ENCODE peak calls at places on chromosomes 3 and 15, in ten cellular contexts. D is progenitor cell of endocrine pancreas; H is glutamatergic neuron; N is uterus; G is heart left ventricle; Z is IMR-90; R is testis; I is CD4-positive, alpha-beta T cell; K is tibial artery; E is AG04449. U is an unnamed sample.

GRCh38 chr3:38165722-38166387 is 518 bp downstream of the OXSR1 start:
- DNase-seq in K (peak), D (peak), N (peak), H (peak), E (no peak), I (no peak), Z (peak), G (peak), R (peak), U (no peak)

GRCh38 chr3:119858957-119859356 is 77.1 kb downstream of the NR1I2 start:
- DNase-seq in G (no peak), D (no peak), N (no peak), I (no peak), Z (no peak), H (no peak), R (no peak), E (no peak), K (no peak), U (no peak)

GRCh38 chr3:103968751-103969150 is 1398.0 kb upstream of the ALCAM start:
- DNase-seq in H (no peak), R (no peak), D (no peak), K (no peak), Z (no peak), N (no peak), G (no peak), E (no peak), I (no peak), U (no peak)

GRCh38 chr15:98758224-98758623 is 109.9 kb downstream of the IGF1R start:
- DNase-seq in G (no peak), R (no peak), Z (no peak), D (no peak), E (no peak), H (no peak), N (no peak), K (no peak), I (no peak), U (no peak)

GRCh38 chr15:74179101-74179841 is 5.8 kb downstream of the ISLR start:
- DNase-seq in I (no peak), N (peak), Z (peak), G (peak), K (peak), H (peak), E (peak), R (peak), D (no peak), U (no peak)

GRCh38 chr15:89112341-89112971 is 24.2 kb downstream of the ABHD2 start:
- DNase-seq in D (no peak), R (no peak), Z (peak), K (peak), N (no peak), I (no peak), E (no peak), H (no peak), G (peak), U (no peak)

GRCh38 chr15:56248276-56248675 is 4.6 kb upstream of the RFX7 start:
- DNase-seq in H (no peak), G (no peak), E (no peak), R (no peak), Z (no peak), D (no peak), K (no peak), I (no peak), N (no peak), U (no peak)

GRCh38 chr15:91118796-91119590 is 18.9 kb downstream of the SV2B start:
- DNase-seq in I (no peak), N (no peak), R (no peak), K (no peak), D (no peak), H (peak), G (no peak), Z (no peak), E (no peak), U (no peak)

GRCh38 chr3:104101736-104102135 is 1265.0 kb upstream of the ALCAM start:
- DNase-seq in H (no peak), N (no peak), D (no peak), R (no peak), K (no peak), I (no peak), Z (no peak), E (no peak), G (no peak), U (no peak)

GRCh38 chr15:66924889-66925288 is 140.5 kb upstream of the SMAD3 start:
- DNase-seq in E (no peak), R (no peak), G (no peak), D (no peak), I (no peak), H (no peak), N (no peak), K (no peak), Z (no peak), U (no peak)
- TF ChIP-seq CTCF in E (no peak), R (no peak), G (no peak), D (no peak), I (no peak), H (no peak), N (no peak), K (no peak), Z (no peak), U (no peak)

GRCh38 chr3:189512039-189512438 is 119.2 kb upstream of the TP63 start:
- DNase-seq in I (no peak), Z (no peak), D (no peak), E (no peak), N (no peak), G (no peak), R (no peak), K (no peak), H (no peak), U (no peak)
- TF ChIP-seq CTCF in I (no peak), Z (no peak), D (no peak), E (no peak), N (no peak), G (no peak), R (no peak), K (no peak), H (no peak), U (no peak)

GRCh38 chr3:29665688-29666087 is 384.8 kb downstream of the RBMS3 start:
- DNase-seq in G (no peak), E (no peak), R (no peak), I (no peak), D (no peak), H (no peak), Z (no peak), N (no peak), K (no peak), U (no peak)

GRCh38 chr3:29668233-29668632 is 387.4 kb downstream of the RBMS3 start:
- DNase-seq in N (no peak), K (no peak), R (no peak), G (no peak), D (no peak), Z (no peak), E (no peak), H (no peak), I (no peak), U (no peak)

GRCh38 chr3:29668728-29669127 is 387.9 kb downstream of the RBMS3 start:
- DNase-seq in D (no peak), N (no peak), G (no peak), K (no peak), H (no peak), E (no peak), R (no peak), Z (no peak), I (no peak), U (no peak)
- TF ChIP-seq CTCF in D (no peak), N (no peak), G (no peak), K (no peak), H (no peak), E (no peak), R (no peak), Z (no peak), I (no peak), U (no peak)

GRCh38 chr3:84318273-84318809 is 640.4 kb upstream of the CADM2 start:
- DNase-seq in H (no peak), N (no peak), Z (no peak), D (no peak), R (no peak), K (no peak), G (no peak), E (no peak), I (no peak), U (no peak)
- TF ChIP-seq CTCF in H (no peak), N (no peak), Z (no peak), D (no peak), R (no peak), K (no peak), G (no peak), E (no peak), I (no peak), U (no peak)

GRCh38 chr3:60659098-60659497 is 592.2 kb downstream of the FHIT start:
- DNase-seq in I (no peak), H (no peak), N (no peak), R (no peak), Z (no peak), K (no peak), G (no peak), D (no peak), E (no peak), U (no peak)
- TF ChIP-seq CTCF in I (no peak), H (no peak), N (no peak), R (no peak), Z (no peak), K (no peak), G (no peak), D (no peak), E (no peak), U (no peak)

GRCh38 chr3:131502530-131503327 is at the start of gene MRPL3:
- DNase-seq in D (peak), Z (peak), N (peak), H (peak), K (peak), I (peak), E (peak), R (peak), G (peak), U (peak)
- TF ChIP-seq CTCF in D (no peak), Z (no peak), N (no peak), H (no peak), K (no peak), I (no peak), E (no peak), R (no peak), G (no peak), U (no peak)

U was measured in esophagus muscularis mucosa.